ENCODE peak calls at places on chromosomes 4 and X, in seven cellular contexts. N is ureter; O is stimulated activated CD8-positive, alpha-beta memory T cell treated with anti-CD3 and anti-CD28 coated beads, Interleukin-2, amount 100 ng/mL, for 1 hour; G is ascending aorta; B is SK-N-SH; V is T-helper 1 cell; H is activated CD4-positive, alpha-beta T cell treated with anti-CD3 and anti-CD28 coated beads, Interleukin-2, amount 50 U/mL, for 1 hour. T is an unnamed sample.

GRCh38 chrX:104335765-104336164 is 81.0 kb upstream of the ESX1 start:
- DNase-seq in N (no peak), O (no peak), G (no peak), B (no peak), V (no peak), H (no peak), T (no peak)

GRCh38 chr4:25180524-25181131 is 20.4 kb upstream of the SEPSECS start:
- DNase-seq in N (no peak), O (no peak), G (no peak), B (peak), V (no peak), H (peak), T (no peak)

GRCh38 chr4:109177411-109177810 is 125.0 kb downstream of the COL25A1 start:
- DNase-seq in N (no peak), O (no peak), G (no peak), B (no peak), V (no peak), H (no peak), T (no peak)

GRCh38 chrX:471239-471638 is 84.5 kb upstream of the PPP2R3B start:
- DNase-seq in N (no peak), O (no peak), G (peak), B (no peak), V (no peak), H (no peak), T (no peak)

GRCh38 chrX:36978886-36979285 is 29.3 kb upstream of the FAM47C start:
- DNase-seq in N (no peak), O (no peak), G (no peak), B (no peak), V (no peak), H (no peak), T (no peak)

GRCh38 chr4:119087121-119087520 is 48.5 kb upstream of the MYOZ2 start:
- DNase-seq in N (no peak), O (no peak), G (no peak), B (no peak), V (no peak), H (no peak), T (no peak)

GRCh38 chrX:67587946-67588624 is 44.3 kb downstream of the AR start:
- DNase-seq in N (no peak), O (no peak), G (no peak), B (no peak), V (no peak), H (no peak), T (no peak)

GRCh38 chr4:100977746-100978397 is 369.5 kb downstream of the PPP3CA start:
- DNase-seq in N (no peak), O (no peak), G (no peak), B (peak), V (no peak), H (no peak), T (no peak)

GRCh38 chrX:100995469-100995868 is 26.0 kb downstream of the ARL13A start:
- DNase-seq in N (no peak), O (no peak), G (no peak), B (no peak), V (no peak), H (no peak), T (no peak)

GRCh38 chr4:112118742-112119357 is 26.4 kb upstream of the FAM241A start:
- DNase-seq in N (no peak), O (no peak), G (no peak), B (no peak), V (no peak), H (no peak), T (no peak)

GRCh38 chrX:129039176-129039575 is 484.1 kb downstream of the SMARCA1 start:
- DNase-seq in N (no peak), O (no peak), G (no peak), B (no peak), V (no peak), H (no peak), T (no peak)

GRCh38 chr4:166458756-166459155 is 585.7 kb downstream of the TLL1 start:
- DNase-seq in N (no peak), O (no peak), G (no peak), B (no peak), V (no peak), H (no peak), T (no peak)

T was measured in globus pallidus.